ENCODE peak calls at places on chromosomes 12 and 14, in ten cellular contexts. V is NCI-H460; F is kidney epithelial cell; M is left lobe of liver; X is stimulated activated CD4-positive, alpha-beta T cell treated with anti-CD3 and anti-CD28 coated beads, Interleukin-1b, Interleukin-23, amount 100 ng/mL, for 24 hours; O is Kasumi-1; T is non-pigmented ciliary epithelial cell; R is stomach; E is effector memory CD8-positive, alpha-beta T cell; I is GM03348. K is an unnamed sample.

GRCh38 chr12:54463034-54463433 is 10.4 kb downstream of the GTSF1 start:
- DNase-seq in R (no peak), T (peak), X (no peak), V (no peak), E (no peak), M (no peak), I (peak), O (peak), F (no peak), K (peak)

GRCh38 chr12:76882367-76882766 is 3.5 kb upstream of the CSRP2 start:
- DNase-seq in X (no peak), R (no peak), F (no peak), E (no peak), M (no peak), V (no peak), T (no peak), O (no peak), I (no peak), K (no peak)

GRCh38 chr12:13196302-13196921 is at the start of gene EMP1:
- DNase-seq in T (peak), F (peak), M (peak), X (peak), E (peak), O (no peak), V (peak), R (peak), I (peak), K (peak)

GRCh38 chr14:22973217-22974032 is 8.9 kb downstream of the AJUBA start:
- DNase-seq in T (no peak), X (no peak), R (peak), F (no peak), V (peak), O (peak), I (peak), M (peak), E (peak), K (peak)

GRCh38 chr14:61761557-61761956 is 663 bp upstream of the SNAPC1 start:
- DNase-seq in E (no peak), M (no peak), F (no peak), O (no peak), I (no peak), V (no peak), T (no peak), R (no peak), X (no peak), K (no peak)

GRCh38 chr12:114445401-114446323 is 39.7 kb upstream of the TBX5 start:
- DNase-seq in M (no peak), F (no peak), X (no peak), E (no peak), O (no peak), V (no peak), R (no peak), T (no peak), I (no peak), K (no peak)

GRCh38 chr12:49872381-49872780 is 29.5 kb upstream of the BCDIN3D start:
- DNase-seq in I (no peak), M (no peak), T (no peak), X (no peak), V (no peak), E (no peak), F (no peak), R (no peak), O (no peak), K (no peak)

GRCh38 chr12:20548592-20548991 is 146.5 kb upstream of the SLCO1C1 start:
- DNase-seq in O (no peak), M (no peak), V (no peak), E (no peak), R (no peak), T (no peak), X (no peak), F (no peak), I (no peak), K (no peak)

GRCh38 chr12:57536597-57536942 is 10.4 kb downstream of the DCTN2 start:
- DNase-seq in T (no peak), V (no peak), I (no peak), M (no peak), R (no peak), O (no peak), E (no peak), X (no peak), F (no peak), K (no peak)

GRCh38 chr12:67534671-67535070 is 113.9 kb upstream of the DYRK2 start:
- DNase-seq in R (no peak), T (peak), E (no peak), F (peak), M (no peak), V (no peak), I (peak), X (no peak), O (no peak), K (peak)

GRCh38 chr12:122793685-122794106 is 19.3 kb downstream of the CCDC62 start:
- DNase-seq in T (no peak), R (no peak), O (peak), V (peak), E (peak), M (no peak), F (no peak), I (peak), X (no peak), K (peak)

GRCh38 chr14:68043752-68044151 is 224.2 kb downstream of the RAD51B start:
- DNase-seq in E (no peak), O (no peak), T (no peak), R (no peak), V (no peak), I (no peak), M (no peak), X (no peak), F (no peak), K (no peak)

GRCh38 chr14:101706509-101707284 is 54.8 kb upstream of the PPP2R5C start:
- DNase-seq in F (no peak), T (no peak), R (no peak), O (no peak), E (no peak), X (no peak), V (no peak), I (no peak), M (peak), K (no peak)

GRCh38 chr12:123602651-123603195 is 824 bp downstream of the DDX55 start:
- DNase-seq in R (peak), M (no peak), X (no peak), E (no peak), T (no peak), I (peak), V (no peak), F (no peak), O (no peak), K (peak)

GRCh38 chr12:65656904-65657351 is 167.4 kb upstream of the HMGA2 start:
- DNase-seq in F (peak), I (peak), T (peak), R (no peak), V (peak), E (no peak), X (no peak), O (peak), M (no peak), K (peak)

GRCh38 chr12:30788754-30789153 is 34.0 kb upstream of the CAPRIN2 start:
- DNase-seq in R (no peak), T (no peak), O (no peak), E (no peak), F (no peak), I (no peak), X (no peak), V (no peak), M (no peak), K (no peak)

GRCh38 chr12:75525263-75525662 is 13.9 kb upstream of the KRR1 start:
- DNase-seq in M (no peak), T (no peak), O (no peak), X (no peak), V (no peak), R (no peak), E (no peak), I (peak), F (no peak), K (peak)

GRCh38 chr14:100528962-100529560 is 58.2 kb downstream of the BEGAIN start:
- DNase-seq in T (no peak), V (no peak), O (no peak), E (no peak), F (no peak), M (no peak), I (peak), R (peak), X (no peak), K (no peak)

GRCh38 chr12:3042826-3043225 is 34.4 kb upstream of the TSPAN9 start:
- DNase-seq in E (no peak), F (no peak), V (no peak), R (no peak), I (no peak), X (no peak), M (no peak), T (no peak), O (no peak), K (no peak)

GRCh38 chr12:26971963-26972362 is 33.7 kb downstream of the FGFR1OP2 start:
- DNase-seq in M (no peak), X (peak), I (no peak), V (no peak), F (no peak), E (peak), R (no peak), O (no peak), T (no peak), K (no peak)

GRCh38 chr14:94227029-94227428 is 52.9 kb downstream of the PPP4R4 start:
- DNase-seq in O (no peak), X (no peak), E (no peak), V (no peak), R (no peak), I (peak), F (no peak), M (no peak), T (no peak), K (peak)

GRCh38 chr12:72790273-72790672 is 518.1 kb downstream of the TRHDE start:
- DNase-seq in I (no peak), F (no peak), M (no peak), R (no peak), E (no peak), V (no peak), O (no peak), X (no peak), T (no peak), K (peak)

GRCh38 chr12:116366456-116366776 is 88.9 kb upstream of the MED13L start:
- DNase-seq in M (peak), F (no peak), X (no peak), V (no peak), O (no peak), I (no peak), E (no peak), R (peak), T (no peak), K (no peak)

GRCh38 chr14:72479471-72479931 is 414.4 kb downstream of the DPF3 start:
- DNase-seq in O (no peak), T (no peak), R (no peak), E (no peak), X (no peak), F (no peak), M (no peak), V (no peak), I (no peak), K (no peak)